ENCODE peak calls at places on chromosome 9, in ten cellular contexts. P is ovary; U is BJ; N is fibroblast of lung; Q is nephron progenitor cell; B is activated CD8-positive, alpha-beta T cell treated with anti-CD3 and anti-CD28 coated beads for 36 hours; M is MCF 10A; T is tibial artery; G is fibroblast of the aortic adventitia; V is WTC11. A is an unnamed sample.

GRCh38 chr9:107312651-107313050 is 29.6 kb downstream of the RAD23B start:
- DNase-seq in M (no peak), T (no peak), G (no peak), V (no peak), P (no peak), Q (no peak), B (no peak), N (peak; percentile 49), U (peak; percentile 9), A (no peak)

GRCh38 chr9:25353783-25354182 is 324.5 kb downstream of the TUSC1 start:
- DNase-seq in V (no peak), Q (no peak), M (no peak), N (no peak), G (no peak), B (no peak), T (no peak), P (no peak), U (no peak), A (no peak)

GRCh38 chr9:114864471-114864870 is 58.6 kb upstream of the TNFSF15 start:
- DNase-seq in U (no peak), P (no peak), N (peak; percentile 44), M (no peak), B (no peak), Q (no peak), T (no peak), G (no peak), V (no peak), A (no peak)

GRCh38 chr9:94801685-94802084 is 75.2 kb downstream of the AOPEP start:
- DNase-seq in T (no peak), Q (no peak), N (peak; percentile 17), G (peak; percentile 37), U (no peak), M (no peak), P (no peak), V (no peak), B (no peak), A (no peak)

GRCh38 chr9:6938447-6938846 is 180.7 kb downstream of the KDM4C start:
- DNase-seq in V (no peak), U (peak; percentile 93), B (no peak), T (no peak), P (no peak), N (peak; percentile 95), G (peak; percentile 94), Q (no peak), M (peak; percentile 64), A (no peak)

GRCh38 chr9:130707225-130707976 is 13.8 kb downstream of the EXOSC2 start:
- DNase-seq in M (peak; percentile 80), T (peak; percentile 71), V (peak; percentile 70), N (peak; percentile 80), G (peak; percentile 83), B (peak; percentile 84), Q (peak; percentile 79), U (no peak), P (peak; percentile 59), A (peak; percentile 43)

GRCh38 chr9:137607141-137607857 is 1.8 kb downstream of the ARRDC1 start:
- DNase-seq in B (no peak), N (peak; percentile 17), Q (no peak), P (no peak), V (no peak), G (no peak), U (no peak), T (no peak), M (no peak), A (no peak)

GRCh38 chr9:85046475-85046874 is 376.9 kb downstream of the NTRK2 start:
- DNase-seq in B (no peak), U (no peak), V (no peak), M (no peak), T (no peak), N (no peak), P (no peak), G (no peak), Q (no peak), A (no peak)

GRCh38 chr9:90219548-90220118 is 423.0 kb downstream of the DIRAS2 start:
- DNase-seq in M (peak; percentile 24), V (peak; percentile 75), N (no peak), U (no peak), P (no peak), B (peak; percentile 55), T (no peak), G (no peak), Q (peak; percentile 61), A (peak; percentile 51)

GRCh38 chr9:119027901-119028699 is 341.1 kb downstream of the BRINP1 start:
- DNase-seq in P (no peak), Q (no peak), N (no peak), U (no peak), V (peak; percentile 11), G (no peak), M (no peak), B (no peak), T (no peak), A (no peak)
- TF ChIP-seq CTCF in P (no peak), Q (peak; percentile 19), N (no peak), U (no peak), V (peak; percentile 46), G (no peak), M (no peak), B (no peak), T (peak; percentile 23), A (no peak)

GRCh38 chr9:104805441-104805840 is 41.5 kb downstream of the NIPSNAP3B start:
- DNase-seq in T (no peak), M (peak; percentile 46), N (no peak), Q (no peak), U (no peak), P (no peak), B (no peak), V (no peak), G (no peak), A (no peak)

GRCh38 chr9:104802906-104803305 is 39.0 kb downstream of the NIPSNAP3B start:
- DNase-seq in M (no peak), T (no peak), G (no peak), P (no peak), U (no peak), Q (no peak), N (no peak), V (no peak), B (no peak), A (no peak)

GRCh38 chr9:104810421-104811339 is 46.8 kb downstream of the NIPSNAP3B start:
- DNase-seq in M (peak; percentile 78), P (no peak), Q (peak; percentile 6), U (no peak), B (no peak), N (peak; percentile 28), V (peak; percentile 15), T (no peak), G (peak; percentile 22), A (no peak)

GRCh38 chr9:104808030-104808614 is 44.2 kb downstream of the NIPSNAP3B start:
- DNase-seq in B (peak; percentile 6), N (peak; percentile 34), T (no peak), U (no peak), P (peak; percentile 41), Q (no peak), V (peak; percentile 57), M (peak; percentile 63), G (peak; percentile 77), A (no peak)
- TF ChIP-seq CTCF in B (no peak), N (no peak), T (peak; percentile 7), U (peak; percentile 43), P (no peak), Q (no peak), V (peak; percentile 23), M (peak; percentile 19), G (peak; percentile 53), A (no peak)

GRCh38 chr9:127396253-127396807 is 639 bp upstream of the SLC2A8 start:
- DNase-seq in N (no peak), V (no peak), M (no peak), G (no peak), T (peak; percentile 76), P (no peak), U (no peak), Q (no peak), B (no peak), A (no peak)

GRCh38 chr9:127392976-127393375 is 4.0 kb upstream of the SLC2A8 start:
- DNase-seq in U (no peak), P (no peak), B (no peak), Q (no peak), N (no peak), V (no peak), G (no peak), T (no peak), M (no peak), A (no peak)

GRCh38 chr9:127395491-127396252 is 1.3 kb upstream of the SLC2A8 start:
- DNase-seq in T (no peak), G (no peak), Q (no peak), P (no peak), N (no peak), B (no peak), M (no peak), U (no peak), V (no peak), A (no peak)

GRCh38 chr9:127392166-127392565 is 4.8 kb upstream of the SLC2A8 start:
- DNase-seq in Q (no peak), U (no peak), B (no peak), G (no peak), M (no peak), T (no peak), P (no peak), N (no peak), V (no peak), A (no peak)

DNA sequence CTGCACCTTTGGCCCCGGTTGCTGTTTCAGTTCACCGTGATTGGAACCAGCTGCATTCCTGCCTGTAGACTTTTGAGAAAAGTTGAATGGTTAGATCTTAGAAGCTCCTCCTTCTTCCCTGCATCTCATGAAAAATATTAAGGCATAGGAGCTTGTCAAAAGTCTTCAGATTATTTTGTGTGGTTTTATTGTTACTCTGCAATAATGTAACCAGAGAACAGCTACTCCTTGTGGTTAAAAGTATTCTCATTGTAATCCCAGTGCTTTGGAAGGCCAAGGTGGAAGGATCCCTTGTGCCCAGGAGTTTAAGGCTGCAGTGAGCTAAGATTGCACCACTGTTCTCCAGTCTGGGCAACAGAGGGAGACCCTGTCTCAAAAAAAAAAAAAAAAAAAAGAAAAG is 3.3 kb upstream of the SLC2A8 start:
- DNase-seq in G (peak; percentile 61), N (peak; percentile 52), V (no peak), P (no peak), M (no peak), B (no peak), Q (no peak), U (no peak), T (no peak), A (no peak)
- TF ChIP-seq CTCF in G (peak; percentile 48), N (peak; percentile 24), V (no peak), P (no peak), M (no peak), B (no peak), Q (no peak), U (no peak), T (no peak), A (no peak)

DNA sequence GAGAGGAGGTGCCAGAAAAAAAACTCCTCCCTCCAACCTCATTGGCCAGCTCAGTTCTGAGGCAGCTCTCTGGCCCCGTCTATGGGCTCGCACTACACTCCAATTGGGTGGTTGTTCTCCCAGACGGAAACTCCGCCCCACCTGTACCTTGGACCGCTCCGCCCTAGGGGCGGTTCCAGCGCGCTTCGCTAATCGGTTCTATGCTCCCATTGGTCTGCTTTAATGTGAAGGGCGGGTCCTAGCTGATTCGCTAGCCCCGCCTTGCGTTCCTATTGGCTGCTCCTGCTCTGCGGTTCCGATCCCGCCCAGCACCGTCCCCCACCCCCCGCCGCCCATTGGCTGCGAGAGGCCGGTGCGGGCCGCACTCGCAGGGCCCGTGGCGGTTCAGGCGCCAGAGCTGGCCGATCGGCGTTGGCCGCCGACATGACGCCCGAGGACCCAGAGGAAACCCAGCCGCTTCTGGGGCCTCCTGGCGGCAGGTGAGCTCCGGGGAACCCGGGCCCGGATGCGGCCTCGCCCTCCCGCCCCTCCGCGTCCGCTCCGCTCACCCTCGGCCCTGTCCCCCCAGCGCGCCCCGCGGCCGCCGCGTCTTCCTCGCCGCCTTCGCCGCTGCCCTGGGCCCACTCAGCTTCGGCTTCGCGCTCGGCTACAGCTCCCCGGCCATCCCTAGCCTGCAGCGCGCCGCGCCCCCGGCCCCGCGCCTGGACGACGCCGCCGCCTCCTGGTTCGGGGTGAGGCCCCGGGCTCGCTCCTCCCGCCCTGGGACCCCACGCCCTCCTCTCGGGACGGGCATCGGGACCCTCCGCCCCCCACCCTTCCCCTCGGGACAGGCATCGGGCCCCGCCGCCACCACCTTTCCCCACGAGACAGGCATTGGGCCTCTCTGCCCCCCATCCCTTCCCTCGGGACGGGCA is at the start of gene SLC2A8:
- DNase-seq in G (peak; percentile 97), T (peak; percentile 100), B (peak; percentile 93), N (peak; percentile 99), Q (peak; percentile 98), U (peak; percentile 98), V (peak; percentile 99), M (peak; percentile 100), P (peak; percentile 99), A (peak; percentile 97)
- TF ChIP-seq CTCF in G (peak; percentile 2), T (no peak), B (no peak), N (no peak), Q (no peak), U (no peak), V (no peak), M (peak; percentile 15), P (no peak), A (no peak)

A was measured in GM10248.